ENCODE peak calls at places on chromosomes 5 and 9, in five cellular contexts. One of them, this sample, is unnamed. For H3K27me3, the result is how much of the 10 kb centered on the place peaks cover.

GRCh38 chr9:85900504-85901201 is 40.3 kb upstream of the NAA35 start:
- DNase-seq in prostate gland: no peak
- DNase-seq in cardiac muscle cell: peak
- DNase-seq in colonic mucosa: peak
- DNase-seq in pancreas: no peak
- DNase-seq in this sample: no peak

GRCh38 chr5:148934895-148935400 is 108.5 kb downstream of the ADRB2 start:
- DNase-seq in prostate gland: no peak
- DNase-seq in cardiac muscle cell: no peak
- DNase-seq in colonic mucosa: no peak
- DNase-seq in pancreas: peak
- DNase-seq in this sample: no peak

GRCh38 chr5:168017313-168017712 is 274.1 kb upstream of the WWC1 start:
- DNase-seq in prostate gland: no peak
- DNase-seq in cardiac muscle cell: no peak
- DNase-seq in colonic mucosa: no peak
- DNase-seq in pancreas: no peak
- DNase-seq in this sample: no peak

GRCh38 chr9:104276709-104277245 is 182.7 kb downstream of the SMC2 start:
- DNase-seq in prostate gland: no peak
- DNase-seq in cardiac muscle cell: no peak
- DNase-seq in colonic mucosa: no peak
- DNase-seq in pancreas: no peak
- DNase-seq in this sample: no peak

GRCh38 chr5:135246923-135247795 is 151.9 kb downstream of the MACROH2A1 start:
- DNase-seq in prostate gland: no peak
- DNase-seq in cardiac muscle cell: no peak
- DNase-seq in colonic mucosa: peak
- DNase-seq in pancreas: no peak
- DNase-seq in this sample: no peak

GRCh38 chr9:120909904-120910303 is 16.7 kb downstream of the TRAF1 start:
- DNase-seq in prostate gland: no peak
- DNase-seq in cardiac muscle cell: no peak
- DNase-seq in colonic mucosa: no peak
- DNase-seq in pancreas: no peak
- DNase-seq in this sample: no peak

GRCh38 chr9:106621299-106621920 is 241.6 kb upstream of the ZNF462 start:
- DNase-seq in prostate gland: no peak
- DNase-seq in cardiac muscle cell: peak
- DNase-seq in colonic mucosa: no peak
- DNase-seq in pancreas: no peak
- DNase-seq in this sample: no peak

GRCh38 chr9:125805057-125805456 is 57.9 kb downstream of the PBX3 start:
- DNase-seq in prostate gland: no peak
- DNase-seq in cardiac muscle cell: no peak
- DNase-seq in colonic mucosa: no peak
- DNase-seq in pancreas: no peak
- DNase-seq in this sample: no peak

GRCh38 chr5:131224387-131225191 is 39.3 kb upstream of the CDC42SE2 start:
- DNase-seq in prostate gland: no peak
- DNase-seq in cardiac muscle cell: no peak
- DNase-seq in colonic mucosa: peak
- DNase-seq in pancreas: no peak
- DNase-seq in this sample: peak

GRCh38 chr5:153463806-153464205 is 26.7 kb upstream of the GRIA1 start:
- DNase-seq in prostate gland: no peak
- DNase-seq in cardiac muscle cell: no peak
- DNase-seq in colonic mucosa: no peak
- DNase-seq in pancreas: no peak
- DNase-seq in this sample: no peak

GRCh38 chr9:27414215-27414731 is 109.8 kb upstream of the IFNK start:
- DNase-seq in prostate gland: no peak
- DNase-seq in cardiac muscle cell: no peak
- DNase-seq in colonic mucosa: peak
- DNase-seq in pancreas: peak
- DNase-seq in this sample: peak

GRCh38 chr5:16819522-16820167 is 116.4 kb downstream of the MYO10 start:
- DNase-seq in prostate gland: no peak
- DNase-seq in cardiac muscle cell: no peak
- DNase-seq in colonic mucosa: no peak
- DNase-seq in pancreas: no peak
- DNase-seq in this sample: no peak

GRCh38 chr5:95781101-95781583 is 41.4 kb downstream of the GLRX start:
- DNase-seq in prostate gland: peak
- DNase-seq in cardiac muscle cell: peak
- DNase-seq in colonic mucosa: peak
- DNase-seq in pancreas: peak
- DNase-seq in this sample: peak

GRCh38 chr5:109388407-109388806 is 21.4 kb downstream of the PJA2 start:
- DNase-seq in prostate gland: no peak
- DNase-seq in cardiac muscle cell: no peak
- DNase-seq in colonic mucosa: no peak
- DNase-seq in pancreas: no peak
- DNase-seq in this sample: no peak

GRCh38 chr5:143537056-143537455 is 133.6 kb upstream of the NR3C1 start:
- DNase-seq in prostate gland: no peak
- DNase-seq in cardiac muscle cell: no peak
- DNase-seq in colonic mucosa: no peak
- DNase-seq in pancreas: no peak
- DNase-seq in this sample: no peak

GRCh38 chr9:126516936-126517750 is 96.6 kb upstream of the LMX1B start:
- DNase-seq in prostate gland: no peak
- DNase-seq in cardiac muscle cell: peak
- DNase-seq in colonic mucosa: no peak
- DNase-seq in pancreas: no peak
- DNase-seq in this sample: peak

GRCh38 chr9:68627594-68627993 is 77.4 kb upstream of the PIP5K1B start:
- DNase-seq in prostate gland: no peak
- DNase-seq in cardiac muscle cell: no peak
- DNase-seq in colonic mucosa: no peak
- DNase-seq in pancreas: no peak
- DNase-seq in this sample: no peak

GRCh38 chr9:113673726-113674125 is 202.4 kb upstream of the ZNF618 start:
- DNase-seq in prostate gland: no peak
- DNase-seq in cardiac muscle cell: no peak
- DNase-seq in colonic mucosa: no peak
- DNase-seq in pancreas: no peak
- DNase-seq in this sample: no peak

GRCh38 chr9:27499481-27499880 is 24.6 kb upstream of the IFNK start:
- DNase-seq in prostate gland: no peak
- DNase-seq in cardiac muscle cell: no peak
- DNase-seq in colonic mucosa: no peak
- DNase-seq in pancreas: no peak
- DNase-seq in this sample: no peak

GRCh38 chr9:71001780-71002386 is 119.5 kb downstream of the TRPM3 start:
- DNase-seq in prostate gland: peak
- DNase-seq in cardiac muscle cell: peak
- DNase-seq in colonic mucosa: peak
- DNase-seq in pancreas: peak
- DNase-seq in this sample: no peak

GRCh38 chr9:119986205-119986604 is 593.8 kb downstream of the CDK5RAP2 start:
- DNase-seq in prostate gland: no peak
- DNase-seq in cardiac muscle cell: no peak
- DNase-seq in colonic mucosa: no peak
- DNase-seq in pancreas: no peak
- DNase-seq in this sample: no peak

GRCh38 chr5:168654225-168654624 is 75.1 kb upstream of the PANK3 start:
- DNase-seq in prostate gland: no peak
- DNase-seq in cardiac muscle cell: no peak
- DNase-seq in colonic mucosa: no peak
- DNase-seq in pancreas: no peak
- DNase-seq in this sample: peak

GRCh38 chr5:160353379-160353778 is 17.0 kb downstream of the C1QTNF2 start:
- DNase-seq in prostate gland: no peak
- DNase-seq in cardiac muscle cell: no peak
- DNase-seq in colonic mucosa: no peak
- DNase-seq in pancreas: no peak
- DNase-seq in this sample: no peak

GRCh38 chr5:113050606-113051391 is 74.2 kb downstream of the DCP2 start:
- DNase-seq in prostate gland: no peak
- DNase-seq in cardiac muscle cell: no peak
- DNase-seq in colonic mucosa: no peak
- DNase-seq in pancreas: no peak
- DNase-seq in this sample: no peak

GRCh38 chr9:109033941-109034700 is 20.8 kb upstream of the CTNNAL1 start:
- DNase-seq in prostate gland: no peak
- DNase-seq in cardiac muscle cell: no peak
- DNase-seq in colonic mucosa: no peak
- DNase-seq in pancreas: no peak
- DNase-seq in this sample: no peak

GRCh38 chr5:139646912-139647391 is 1.2 kb upstream of the CXXC5 start:
- DNase-seq in prostate gland: no peak
- DNase-seq in cardiac muscle cell: no peak
- DNase-seq in colonic mucosa: no peak
- DNase-seq in pancreas: peak
- DNase-seq in this sample: no peak

GRCh38 chr9:37961346-37961745 is 57.4 kb upstream of the SLC25A51 start:
- DNase-seq in prostate gland: no peak
- DNase-seq in cardiac muscle cell: no peak
- DNase-seq in colonic mucosa: no peak
- DNase-seq in pancreas: no peak
- DNase-seq in this sample: no peak

DNA sequence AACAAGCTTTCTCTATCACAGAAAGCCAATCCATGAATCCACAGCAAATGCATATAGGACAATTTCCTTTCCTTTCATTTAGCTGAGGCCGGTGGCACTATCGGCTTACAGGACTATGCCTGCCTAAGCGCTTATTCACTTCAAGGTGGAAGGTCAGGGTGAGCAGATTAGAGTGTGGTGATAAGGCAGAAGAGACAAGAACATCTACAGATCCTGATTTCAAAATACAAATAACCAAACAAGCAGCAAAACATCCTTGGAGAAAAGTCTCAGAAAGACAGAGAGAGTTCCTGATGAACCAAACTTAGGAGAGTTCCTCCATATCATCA is 57.2 kb downstream of the MEF2C start:
- DNase-seq in prostate gland: no peak
- DNase-seq in cardiac muscle cell: no peak
- DNase-seq in colonic mucosa: no peak
- DNase-seq in pancreas: no peak
- DNase-seq in this sample: no peak
- H3K4me3 ChIP-seq in prostate gland: no peak
- H3K4me3 ChIP-seq in cardiac muscle cell: no peak
- H3K4me3 ChIP-seq in colonic mucosa: no peak
- H3K4me3 ChIP-seq in pancreas: no peak
- H3K4me3 ChIP-seq in this sample: no peak

DNA sequence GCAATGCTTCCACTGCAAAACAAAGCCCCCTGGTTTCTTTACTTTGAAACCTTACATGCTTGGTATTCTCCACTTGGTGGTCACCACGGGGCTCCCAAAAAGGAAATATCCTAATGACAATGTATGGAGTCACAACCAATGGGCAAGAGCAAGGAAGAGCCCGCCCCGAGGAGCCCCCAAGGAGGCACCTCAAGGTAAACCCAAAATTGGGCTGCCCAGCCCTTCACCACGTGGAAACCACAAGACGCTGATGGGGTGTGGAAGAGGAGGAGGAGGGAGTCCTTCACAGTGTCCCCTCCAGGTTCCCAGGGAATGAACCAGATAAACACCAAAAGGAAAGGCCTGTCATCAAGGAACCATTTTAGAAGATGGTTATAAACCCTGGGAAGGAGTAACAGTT is 3.8 kb downstream of the ROR2 start:
- DNase-seq in prostate gland: no peak
- DNase-seq in cardiac muscle cell: no peak
- DNase-seq in colonic mucosa: no peak
- DNase-seq in pancreas: no peak
- DNase-seq in this sample: no peak
- H3K27me3 ChIP-seq in prostate gland: under half
- H3K27me3 ChIP-seq in cardiac muscle cell: under half
- H3K27me3 ChIP-seq in colonic mucosa: under half
- H3K27me3 ChIP-seq in pancreas: under half
- H3K27me3 ChIP-seq in this sample: half or more

DNA sequence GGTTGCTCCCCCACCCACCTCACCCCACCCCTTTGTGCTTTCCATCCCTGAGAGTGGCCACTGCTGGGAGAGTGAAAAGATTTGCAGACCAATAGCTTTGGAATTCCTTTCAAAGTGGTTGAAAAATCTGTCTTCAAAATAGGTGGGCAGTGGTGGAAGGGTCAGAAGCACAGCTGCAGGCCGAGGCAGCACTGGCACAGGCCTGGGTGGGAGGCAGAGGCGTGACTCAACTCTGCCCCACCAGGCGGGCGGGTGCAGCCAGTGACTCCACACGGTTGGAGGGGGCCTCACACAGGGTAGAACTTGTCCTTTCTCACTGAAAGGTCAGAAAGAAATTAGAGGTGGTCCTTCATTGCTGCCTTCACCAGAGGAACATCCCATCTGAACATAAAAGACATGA is 214.9 kb upstream of the TBCA start:
- DNase-seq in prostate gland: no peak
- DNase-seq in cardiac muscle cell: no peak
- DNase-seq in colonic mucosa: no peak
- DNase-seq in pancreas: no peak
- DNase-seq in this sample: no peak
- H3K4me3 ChIP-seq in prostate gland: no peak
- H3K4me3 ChIP-seq in cardiac muscle cell: no peak
- H3K4me3 ChIP-seq in colonic mucosa: no peak
- H3K4me3 ChIP-seq in pancreas: no peak
- H3K4me3 ChIP-seq in this sample: no peak

GRCh38 chr5:178304016-178304415 is 71.4 kb upstream of the PHYKPL start:
- DNase-seq in prostate gland: no peak
- DNase-seq in cardiac muscle cell: no peak
- DNase-seq in colonic mucosa: no peak
- DNase-seq in pancreas: no peak
- DNase-seq in this sample: no peak
- H3K27me3 ChIP-seq in prostate gland: under half
- H3K27me3 ChIP-seq in cardiac muscle cell: under half
- H3K27me3 ChIP-seq in colonic mucosa: under half
- H3K27me3 ChIP-seq in pancreas: under half
- H3K27me3 ChIP-seq in this sample: under half

GRCh38 chr9:74016004-74016403 is 481.1 kb upstream of the RORB start:
- DNase-seq in prostate gland: no peak
- DNase-seq in cardiac muscle cell: no peak
- DNase-seq in colonic mucosa: no peak
- DNase-seq in pancreas: no peak
- DNase-seq in this sample: no peak
- H3K4me3 ChIP-seq in prostate gland: no peak
- H3K4me3 ChIP-seq in cardiac muscle cell: no peak
- H3K4me3 ChIP-seq in colonic mucosa: no peak
- H3K4me3 ChIP-seq in pancreas: no peak
- H3K4me3 ChIP-seq in this sample: no peak

GRCh38 chr5:150167163-150167798 is 703 bp downstream of the CDX1 start:
- DNase-seq in prostate gland: no peak
- DNase-seq in cardiac muscle cell: no peak
- DNase-seq in colonic mucosa: no peak
- DNase-seq in pancreas: no peak
- DNase-seq in this sample: no peak
- H3K27me3 ChIP-seq in prostate gland: under half
- H3K27me3 ChIP-seq in cardiac muscle cell: half or more
- H3K27me3 ChIP-seq in colonic mucosa: under half
- H3K27me3 ChIP-seq in pancreas: under half
- H3K27me3 ChIP-seq in this sample: under half

This sample was measured in heart right ventricle.